ENCODE peak calls at places on chromosomes 3 and 15, in eight cellular contexts. One of them, this sample, is unnamed.

GRCh38 chr3:28286595-28286994 is 45.2 kb downstream of the CMC1 start:
- DNase-seq in HepG2: peak; percentile 34
- DNase-seq in transverse colon: no peak
- DNase-seq in HL-60: no peak
- DNase-seq in GM23338: peak; percentile 37
- DNase-seq in K562: peak; percentile 37
- DNase-seq in stomach: no peak
- DNase-seq in sigmoid colon: no peak
- DNase-seq in this sample: peak; percentile 26

GRCh38 chr3:172303181-172303580 is 145.1 kb downstream of the GHSR start:
- DNase-seq in HL-60: no peak
- DNase-seq in transverse colon: no peak
- DNase-seq in GM23338: no peak
- DNase-seq in stomach: no peak
- DNase-seq in K562: no peak
- DNase-seq in sigmoid colon: no peak
- DNase-seq in HepG2: no peak
- DNase-seq in this sample: no peak

GRCh38 chr3:64109438-64109837 is 86.1 kb upstream of the PSMD6 start:
- DNase-seq in stomach: no peak
- DNase-seq in sigmoid colon: peak; percentile 69
- DNase-seq in K562: no peak
- DNase-seq in HL-60: no peak
- DNase-seq in transverse colon: peak; percentile 28
- DNase-seq in HepG2: peak; percentile 89
- DNase-seq in GM23338: no peak
- DNase-seq in this sample: no peak

GRCh38 chr15:36959746-36960145 is 140.6 kb downstream of the MEIS2 start:
- DNase-seq in HepG2: no peak
- DNase-seq in GM23338: no peak
- DNase-seq in sigmoid colon: no peak
- DNase-seq in K562: no peak
- DNase-seq in HL-60: no peak
- DNase-seq in stomach: no peak
- DNase-seq in transverse colon: no peak
- DNase-seq in this sample: no peak

GRCh38 chr3:67215690-67216089 is 217.6 kb downstream of the KBTBD8 start:
- DNase-seq in sigmoid colon: no peak
- DNase-seq in transverse colon: no peak
- DNase-seq in HepG2: no peak
- DNase-seq in HL-60: no peak
- DNase-seq in GM23338: no peak
- DNase-seq in K562: no peak
- DNase-seq in stomach: no peak
- DNase-seq in this sample: no peak

GRCh38 chr15:77023576-77024272 is 28.8 kb downstream of the PSTPIP1 start:
- DNase-seq in K562: no peak
- DNase-seq in HepG2: no peak
- DNase-seq in HL-60: no peak
- DNase-seq in stomach: no peak
- DNase-seq in GM23338: no peak
- DNase-seq in transverse colon: no peak
- DNase-seq in sigmoid colon: no peak
- DNase-seq in this sample: no peak

GRCh38 chr15:40776537-40777141 is 6.9 kb downstream of the C15orf62 start:
- DNase-seq in HepG2: no peak
- DNase-seq in GM23338: no peak
- DNase-seq in transverse colon: no peak
- DNase-seq in HL-60: no peak
- DNase-seq in stomach: peak; percentile 89
- DNase-seq in K562: no peak
- DNase-seq in sigmoid colon: no peak
- DNase-seq in this sample: no peak

GRCh38 chr3:78857494-78858111 is 910.2 kb downstream of the ROBO1 start:
- DNase-seq in sigmoid colon: no peak
- DNase-seq in GM23338: no peak
- DNase-seq in HL-60: no peak
- DNase-seq in K562: no peak
- DNase-seq in transverse colon: no peak
- DNase-seq in HepG2: no peak
- DNase-seq in stomach: no peak
- DNase-seq in this sample: no peak

GRCh38 chr15:50872832-50873231 is 35.7 kb upstream of the AP4E1 start:
- DNase-seq in GM23338: no peak
- DNase-seq in HepG2: no peak
- DNase-seq in HL-60: no peak
- DNase-seq in K562: no peak
- DNase-seq in stomach: no peak
- DNase-seq in transverse colon: no peak
- DNase-seq in sigmoid colon: no peak
- DNase-seq in this sample: no peak

GRCh38 chr3:190094201-190094718 is 26.4 kb downstream of the P3H2 start:
- DNase-seq in HL-60: no peak
- DNase-seq in GM23338: no peak
- DNase-seq in transverse colon: no peak
- DNase-seq in K562: no peak
- DNase-seq in HepG2: no peak
- DNase-seq in sigmoid colon: no peak
- DNase-seq in stomach: no peak
- DNase-seq in this sample: no peak

GRCh38 chr15:82414536-82415191 is 15.0 kb upstream of the GOLGA6L9 start:
- DNase-seq in GM23338: no peak
- DNase-seq in sigmoid colon: no peak
- DNase-seq in transverse colon: no peak
- DNase-seq in HepG2: peak; percentile 75
- DNase-seq in K562: no peak
- DNase-seq in HL-60: no peak
- DNase-seq in stomach: no peak
- DNase-seq in this sample: no peak

GRCh38 chr3:197963019-197963637 is 3.1 kb downstream of the LMLN start:
- DNase-seq in HL-60: no peak
- DNase-seq in sigmoid colon: no peak
- DNase-seq in HepG2: no peak
- DNase-seq in stomach: no peak
- DNase-seq in transverse colon: no peak
- DNase-seq in K562: no peak
- DNase-seq in GM23338: no peak
- DNase-seq in this sample: no peak

GRCh38 chr15:90141646-90142045 is 39.4 kb upstream of the IDH2 start:
- DNase-seq in transverse colon: no peak
- DNase-seq in sigmoid colon: no peak
- DNase-seq in HL-60: peak; percentile 28
- DNase-seq in HepG2: no peak
- DNase-seq in K562: peak; percentile 32
- DNase-seq in stomach: no peak
- DNase-seq in GM23338: no peak
- DNase-seq in this sample: no peak

GRCh38 chr3:197880361-197881339 is 69.3 kb upstream of the RPL35A start:
- DNase-seq in HL-60: peak; percentile 41
- DNase-seq in sigmoid colon: no peak
- DNase-seq in HepG2: peak; percentile 82
- DNase-seq in stomach: no peak
- DNase-seq in K562: no peak
- DNase-seq in GM23338: peak; percentile 37
- DNase-seq in transverse colon: no peak
- DNase-seq in this sample: no peak

GRCh38 chr3:171838218-171838720 is 4.9 kb upstream of the TMEM212 start:
- DNase-seq in sigmoid colon: peak; percentile 83
- DNase-seq in HepG2: peak; percentile 90
- DNase-seq in K562: no peak
- DNase-seq in HL-60: no peak
- DNase-seq in transverse colon: peak; percentile 20
- DNase-seq in GM23338: peak; percentile 25
- DNase-seq in stomach: no peak
- DNase-seq in this sample: no peak

GRCh38 chr15:90982135-90982534 is 12.2 kb downstream of the PRC1 start:
- DNase-seq in stomach: no peak
- DNase-seq in HepG2: no peak
- DNase-seq in transverse colon: no peak
- DNase-seq in sigmoid colon: no peak
- DNase-seq in GM23338: no peak
- DNase-seq in HL-60: no peak
- DNase-seq in K562: no peak
- DNase-seq in this sample: no peak

GRCh38 chr3:123155471-123156011 is 46.2 kb upstream of the SEC22A start:
- DNase-seq in stomach: peak; percentile 89
- DNase-seq in transverse colon: no peak
- DNase-seq in HL-60: no peak
- DNase-seq in GM23338: no peak
- DNase-seq in sigmoid colon: no peak
- DNase-seq in HepG2: no peak
- DNase-seq in K562: no peak
- DNase-seq in this sample: no peak

GRCh38 chr3:120274739-120275167 is 10.3 kb downstream of the GPR156 start:
- DNase-seq in sigmoid colon: peak; percentile 81
- DNase-seq in GM23338: no peak
- DNase-seq in transverse colon: no peak
- DNase-seq in K562: no peak
- DNase-seq in HepG2: peak; percentile 80
- DNase-seq in HL-60: no peak
- DNase-seq in stomach: peak; percentile 61
- DNase-seq in this sample: no peak

GRCh38 chr15:92095691-92096090 is 242.2 kb downstream of the SLCO3A1 start:
- DNase-seq in HepG2: no peak
- DNase-seq in GM23338: no peak
- DNase-seq in K562: no peak
- DNase-seq in sigmoid colon: no peak
- DNase-seq in transverse colon: no peak
- DNase-seq in stomach: no peak
- DNase-seq in HL-60: peak; percentile 18
- DNase-seq in this sample: no peak

GRCh38 chr15:101135532-101136166 is 116.2 kb downstream of the CHSY1 start:
- DNase-seq in stomach: no peak
- DNase-seq in GM23338: no peak
- DNase-seq in K562: no peak
- DNase-seq in HL-60: no peak
- DNase-seq in sigmoid colon: no peak
- DNase-seq in transverse colon: peak; percentile 41
- DNase-seq in HepG2: no peak
- DNase-seq in this sample: no peak

GRCh38 chr3:153439780-153440179 is 277.8 kb downstream of the RAP2B start:
- DNase-seq in stomach: no peak
- DNase-seq in GM23338: peak; percentile 32
- DNase-seq in transverse colon: no peak
- DNase-seq in HepG2: peak; percentile 2
- DNase-seq in sigmoid colon: no peak
- DNase-seq in HL-60: no peak
- DNase-seq in K562: no peak
- DNase-seq in this sample: no peak
- H3K27ac ChIP-seq in stomach: no peak overlapping the region
- H3K27ac ChIP-seq in GM23338: no peak overlapping the region
- H3K27ac ChIP-seq in transverse colon: no peak overlapping the region
- H3K27ac ChIP-seq in HepG2: no peak overlapping the region
- H3K27ac ChIP-seq in sigmoid colon: no peak overlapping the region
- H3K27ac ChIP-seq in HL-60: no peak overlapping the region
- H3K27ac ChIP-seq in K562: no peak overlapping the region
- H3K27ac ChIP-seq in this sample: no peak overlapping the region

GRCh38 chr3:71681224-71681668 is 44.0 kb downstream of the EIF4E3 start:
- DNase-seq in HL-60: peak; percentile 81
- DNase-seq in stomach: peak; percentile 57
- DNase-seq in GM23338: peak; percentile 82
- DNase-seq in transverse colon: peak; percentile 63
- DNase-seq in sigmoid colon: peak; percentile 89
- DNase-seq in HepG2: peak; percentile 39
- DNase-seq in K562: peak; percentile 27
- DNase-seq in this sample: peak; percentile 72
- TF ChIP-seq POLR2AphosphoS5 in HL-60: no peak
- TF ChIP-seq POLR2AphosphoS5 in stomach: no peak
- TF ChIP-seq POLR2AphosphoS5 in GM23338: no peak
- TF ChIP-seq POLR2AphosphoS5 in transverse colon: no peak
- TF ChIP-seq POLR2AphosphoS5 in sigmoid colon: peak; percentile 39
- TF ChIP-seq POLR2AphosphoS5 in HepG2: no peak
- TF ChIP-seq POLR2AphosphoS5 in K562: no peak
- TF ChIP-seq POLR2AphosphoS5 in this sample: no peak

GRCh38 chr15:64850778-64851502 is 9.2 kb downstream of the PLEKHO2 start:
- DNase-seq in transverse colon: no peak
- DNase-seq in K562: no peak
- DNase-seq in HL-60: no peak
- DNase-seq in stomach: no peak
- DNase-seq in GM23338: no peak
- DNase-seq in sigmoid colon: peak; percentile 47
- DNase-seq in HepG2: no peak
- DNase-seq in this sample: no peak
- H3K27ac ChIP-seq in transverse colon: peak overlapping the region; percentile 75
- H3K27ac ChIP-seq in K562: no peak overlapping the region
- H3K27ac ChIP-seq in HL-60: no peak overlapping the region
- H3K27ac ChIP-seq in stomach: peak overlapping the region; percentile 73
- H3K27ac ChIP-seq in GM23338: peak overlapping the region; percentile 42
- H3K27ac ChIP-seq in sigmoid colon: peak overlapping the region; percentile 81
- H3K27ac ChIP-seq in HepG2: no peak overlapping the region
- H3K27ac ChIP-seq in this sample: no peak overlapping the region

DNA sequence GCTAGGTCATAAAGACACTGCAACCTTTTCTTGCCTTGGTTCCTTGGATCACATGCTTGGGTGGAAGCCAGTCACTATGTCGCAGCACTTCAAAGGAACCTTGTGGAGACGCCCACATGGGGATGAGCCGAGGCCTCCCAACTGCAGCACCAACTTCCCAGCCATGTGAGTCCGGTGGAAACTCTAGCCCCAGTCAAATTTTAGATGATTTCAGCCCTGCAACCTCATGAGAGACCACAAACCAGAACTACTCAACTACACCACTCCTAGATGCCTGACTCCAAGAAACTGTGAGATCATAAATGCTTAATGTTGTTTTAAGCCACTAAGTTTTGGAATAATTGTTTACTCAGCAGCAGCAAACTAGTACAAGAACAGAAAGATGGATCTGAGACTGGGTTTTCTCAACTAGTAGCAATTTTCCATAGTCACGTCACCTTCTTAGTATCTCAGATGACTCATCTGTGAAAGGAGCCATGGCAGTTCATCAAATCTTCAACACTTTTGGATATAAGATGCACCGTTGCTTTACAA is 86.5 kb downstream of the MB21D2 start:
- DNase-seq in HL-60: no peak
- DNase-seq in transverse colon: no peak
- DNase-seq in HepG2: no peak
- DNase-seq in GM23338: no peak
- DNase-seq in sigmoid colon: no peak
- DNase-seq in stomach: no peak
- DNase-seq in K562: no peak
- DNase-seq in this sample: no peak
- TF ChIP-seq POLR2AphosphoS5 in HL-60: no peak
- TF ChIP-seq POLR2AphosphoS5 in transverse colon: no peak
- TF ChIP-seq POLR2AphosphoS5 in HepG2: no peak
- TF ChIP-seq POLR2AphosphoS5 in GM23338: no peak
- TF ChIP-seq POLR2AphosphoS5 in sigmoid colon: peak; percentile 31
- TF ChIP-seq POLR2AphosphoS5 in stomach: no peak
- TF ChIP-seq POLR2AphosphoS5 in K562: no peak
- TF ChIP-seq POLR2AphosphoS5 in this sample: no peak

GRCh38 chr3:124373524-124373923 is 356.7 kb upstream of the UMPS start:
- DNase-seq in K562: no peak
- DNase-seq in HepG2: no peak
- DNase-seq in HL-60: no peak
- DNase-seq in GM23338: no peak
- DNase-seq in stomach: no peak
- DNase-seq in transverse colon: no peak
- DNase-seq in sigmoid colon: no peak
- DNase-seq in this sample: no peak
- H3K27ac ChIP-seq in K562: no peak overlapping the region
- H3K27ac ChIP-seq in HepG2: no peak overlapping the region
- H3K27ac ChIP-seq in HL-60: no peak overlapping the region
- H3K27ac ChIP-seq in GM23338: no peak overlapping the region
- H3K27ac ChIP-seq in stomach: no peak overlapping the region
- H3K27ac ChIP-seq in transverse colon: no peak overlapping the region
- H3K27ac ChIP-seq in sigmoid colon: no peak overlapping the region
- H3K27ac ChIP-seq in this sample: no peak overlapping the region